ENCODE peak calls at places on chromosomes 11 and 22, in five cellular contexts. I is AG08395, Q is ELR, M is type B pancreatic cell, O is B cell. X is an unnamed sample.

GRCh38 chr22:40418366-40419201 is 48.2 kb downstream of the SGSM3 start:
- DNase-seq in I (no peak), Q (no peak), M (no peak), O (peak), X (no peak)

GRCh38 chr11:86632499-86633269 is 39.7 kb downstream of the ME3 start:
- DNase-seq in I (peak), Q (peak), M (no peak), O (no peak), X (no peak)

GRCh38 chr11:64224891-64225607 is 937 bp downstream of the TRPT1 start:
- DNase-seq in I (no peak), Q (peak), M (no peak), O (no peak), X (no peak)

GRCh38 chr22:22710719-22711531 is 66.5 kb downstream of the GGTLC2 start:
- DNase-seq in I (peak), Q (peak), M (peak), O (peak), X (peak)

GRCh38 chr11:23932485-23932898 is 564.4 kb upstream of the LUZP2 start:
- DNase-seq in I (no peak), Q (peak), M (no peak), O (no peak), X (no peak)

GRCh38 chr11:108775324-108775723 is 110.5 kb downstream of the DDX10 start:
- DNase-seq in I (no peak), Q (no peak), M (no peak), O (no peak), X (no peak)

GRCh38 chr11:95926714-95927113 is 2.8 kb upstream of the MTMR2 start:
- DNase-seq in I (no peak), Q (no peak), M (no peak), O (no peak), X (no peak)

GRCh38 chr11:33936745-33937612 is 45.1 kb upstream of the LMO2 start:
- DNase-seq in I (peak), Q (peak), M (no peak), O (no peak), X (no peak)

GRCh38 chr11:46845440-46845739 is 690 bp downstream of the CKAP5 start:
- DNase-seq in I (no peak), Q (no peak), M (no peak), O (no peak), X (no peak)

GRCh38 chr11:46352063-46352841 is 5.0 kb downstream of the DGKZ start:
- DNase-seq in I (peak), Q (peak), M (no peak), O (peak), X (no peak)

GRCh38 chr11:117072517-117073218 is 25.6 kb downstream of the SIK3 start:
- DNase-seq in I (peak), Q (peak), M (no peak), O (no peak), X (no peak)

GRCh38 chr11:75734491-75735180 is 17.0 kb downstream of the MOGAT2 start:
- DNase-seq in I (no peak), Q (no peak), M (peak), O (no peak), X (peak)